ENCODE peak calls at places on chromosome 15, in ten cellular contexts. Y is esophagus squamous epithelium, S is NB4, N is tibial artery, B is fibroblast of the aortic adventitia, Z is lower leg skin, P is fibroblast of pulmonary artery, M is GM12864, C is A673, G is heart right ventricle. R is an unnamed sample.

GRCh38 chr15:42289166-42289565 is 15.9 kb upstream of the TMEM87A start:
- DNase-seq in N (no peak), Y (no peak), M (no peak), S (peak), P (no peak), C (no peak), Z (no peak), B (no peak), G (no peak), R (no peak)

GRCh38 chr15:70112018-70112395 is 14.3 kb upstream of the TLE3 start:
- DNase-seq in P (no peak), S (peak), B (no peak), C (no peak), G (no peak), Z (no peak), Y (no peak), M (no peak), N (no peak), R (no peak)

GRCh38 chr15:99976811-99977271 is 243.6 kb upstream of the LYSMD4 start:
- DNase-seq in B (peak), Z (no peak), N (no peak), C (no peak), Y (no peak), P (peak), G (no peak), M (no peak), S (peak), R (peak)

GRCh38 chr15:37789881-37790280 is 144.6 kb upstream of the TMCO5A start:
- DNase-seq in N (no peak), M (no peak), B (peak), G (no peak), Y (no peak), Z (no peak), P (peak), C (no peak), S (no peak), R (peak)

GRCh38 chr15:52309154-52309548 is 13.5 kb upstream of the MYO5C start:
- DNase-seq in P (no peak), B (no peak), M (peak), G (no peak), Z (no peak), S (no peak), C (no peak), Y (no peak), N (no peak), R (no peak)

GRCh38 chr15:50113187-50113505 is 5.9 kb downstream of the ATP8B4 start:
- DNase-seq in Z (no peak), G (no peak), P (no peak), B (no peak), M (no peak), C (no peak), S (peak), N (no peak), Y (no peak), R (no peak)

GRCh38 chr15:50228866-50229265 is 36.7 kb downstream of the HDC start:
- DNase-seq in P (no peak), Y (no peak), N (no peak), Z (no peak), S (no peak), B (no peak), M (no peak), C (no peak), G (no peak), R (no peak)

GRCh38 chr15:95591270-95591669 is 739.2 kb upstream of the NR2F2 start:
- DNase-seq in S (no peak), M (no peak), N (no peak), G (no peak), P (no peak), C (no peak), Y (no peak), B (no peak), Z (no peak), R (no peak)

GRCh38 chr15:35858707-35859106 is 312.7 kb upstream of the DPH6 start:
- DNase-seq in Z (no peak), P (peak), S (no peak), M (no peak), Y (no peak), G (no peak), N (no peak), B (peak), C (no peak), R (no peak)

GRCh38 chr15:74316116-74316515 is 51.3 kb downstream of the CYP11A1 start:
- DNase-seq in S (peak), C (no peak), G (peak), M (no peak), P (no peak), B (no peak), Z (no peak), N (no peak), Y (no peak), R (no peak)

GRCh38 chr15:55108858-55109518 is 87.8 kb downstream of the RSL24D1 start:
- DNase-seq in N (peak), S (peak), C (peak), B (peak), M (peak), P (peak), Z (peak), Y (no peak), G (peak), R (peak)

GRCh38 chr15:36401586-36401966 is 177.8 kb upstream of the CDIN1 start:
- DNase-seq in G (no peak), C (no peak), S (no peak), B (peak), N (no peak), P (peak), Z (no peak), M (no peak), Y (no peak), R (no peak)

GRCh38 chr15:78034495-78035191 is 42.9 kb downstream of the TBC1D2B start:
- DNase-seq in C (no peak), Y (no peak), Z (peak), P (no peak), M (peak), B (no peak), S (peak), G (no peak), N (no peak), R (no peak)

GRCh38 chr15:24916305-24917009 is 38.3 kb upstream of the SNRPN start:
- DNase-seq in N (no peak), Z (no peak), G (no peak), B (no peak), M (no peak), P (no peak), Y (no peak), C (no peak), S (peak), R (no peak)

GRCh38 chr15:94061041-94061440 is 170.3 kb upstream of the MCTP2 start:
- DNase-seq in Y (no peak), B (no peak), N (no peak), S (no peak), P (no peak), Z (no peak), C (no peak), G (no peak), M (no peak), R (peak)

GRCh38 chr15:44094776-44095175 is 100.3 kb downstream of the FRMD5 start:
- DNase-seq in S (no peak), P (no peak), N (no peak), C (peak), M (no peak), G (no peak), Z (no peak), B (peak), Y (no peak), R (no peak)

GRCh38 chr15:85624241-85624855 is 170.4 kb downstream of the KLHL25 start:
- DNase-seq in P (peak), Z (no peak), M (no peak), C (no peak), G (no peak), Y (no peak), S (peak), B (peak), N (no peak), R (peak)

GRCh38 chr15:90869601-90870353 is 1.4 kb downstream of the FURIN start:
- DNase-seq in M (no peak), B (peak), Y (no peak), P (peak), C (peak), G (peak), Z (peak), N (peak), S (peak), R (peak)
- H3K4me3 ChIP-seq in M (no peak), B (peak), Y (no peak), P (peak), C (no peak), G (peak), Z (no peak), N (peak), S (peak), R (no peak)

GRCh38 chr15:68552344-68552743 is 26.4 kb upstream of the CORO2B start:
- DNase-seq in Z (peak), M (no peak), G (no peak), C (no peak), B (no peak), N (no peak), P (no peak), S (no peak), Y (no peak), R (no peak)
- TF ChIP-seq CTCF in Z (no peak), M (no peak), G (no peak), C (no peak), B (no peak), N (no peak), P (no peak), S (no peak), Y (no peak), R (no peak)

DNA sequence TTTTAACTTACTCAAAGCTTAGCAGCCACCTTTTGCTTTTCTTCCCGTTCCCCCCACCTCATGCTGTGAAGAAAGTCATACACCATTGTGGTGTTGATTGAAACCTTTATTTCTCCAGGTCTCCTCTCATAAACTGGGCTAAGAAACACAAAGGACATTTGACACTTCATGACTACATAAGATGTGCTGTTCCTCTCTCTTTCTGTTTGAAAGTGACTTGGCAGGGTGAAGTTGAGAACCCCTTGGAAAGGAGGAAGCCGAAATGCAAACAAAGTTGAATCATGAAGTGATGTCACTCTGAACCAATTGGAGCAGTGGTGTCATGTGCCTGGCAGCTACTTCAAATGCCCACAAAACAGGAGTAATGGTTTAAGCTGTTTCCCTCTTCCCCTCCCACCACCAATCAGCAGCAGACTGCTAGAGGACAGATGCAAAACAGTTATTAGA is 174.7 kb downstream of the IGF1R start:
- DNase-seq in G (no peak), S (peak), M (no peak), Z (no peak), Y (no peak), P (peak), B (peak), N (no peak), C (peak), R (peak)
- H3K4me3 ChIP-seq in G (no peak), S (no peak), M (no peak), Z (no peak), Y (no peak), P (no peak), B (no peak), N (no peak), C (no peak), R (peak)

GRCh38 chr15:66704783-66705113 is 2.7 kb downstream of the SMAD6 start:
- DNase-seq in P (no peak), B (no peak), G (no peak), M (no peak), S (no peak), Z (no peak), C (no peak), N (no peak), Y (no peak), R (no peak)

GRCh38 chr15:66707310-66708160 is 5.5 kb downstream of the SMAD6 start:
- DNase-seq in Y (no peak), P (peak), Z (no peak), C (peak), N (peak), B (peak), G (peak), S (no peak), M (no peak), R (peak)

GRCh38 chr15:66705277-66705927 is 3.4 kb downstream of the SMAD6 start:
- DNase-seq in Z (no peak), B (no peak), C (no peak), M (no peak), P (no peak), Y (no peak), G (no peak), S (no peak), N (no peak), R (no peak)

GRCh38 chr15:66706840-66707239 is 4.8 kb downstream of the SMAD6 start:
- DNase-seq in N (no peak), C (no peak), Y (no peak), M (no peak), P (no peak), G (no peak), S (no peak), Z (no peak), B (no peak), R (no peak)

DNA sequence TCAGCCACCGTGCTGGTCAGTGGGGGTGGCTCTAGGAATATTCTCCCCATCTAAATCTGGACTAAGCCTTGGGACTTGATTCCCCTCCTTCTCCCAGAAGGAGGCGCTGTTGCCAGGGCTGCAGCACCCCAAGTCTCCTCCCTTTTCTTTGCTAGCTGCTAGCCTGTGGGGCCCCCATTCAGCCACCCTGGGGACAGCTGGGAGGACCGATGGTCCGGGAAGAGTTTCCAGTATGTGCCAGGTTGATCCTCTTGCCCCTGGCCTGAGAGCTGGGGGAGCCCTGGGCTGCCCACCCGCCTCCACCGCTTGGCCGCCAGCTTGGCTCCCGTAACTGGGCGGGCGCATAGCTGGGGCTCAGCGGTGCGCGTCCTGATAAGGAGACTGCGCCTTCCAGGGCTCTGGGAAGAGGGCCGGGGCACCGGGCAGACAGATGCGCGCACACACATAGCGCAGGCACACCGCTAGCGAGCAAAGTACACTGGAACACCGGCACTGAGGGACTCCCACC is 4.2 kb downstream of the SMAD6 start:
- DNase-seq in B (peak), Z (no peak), Y (no peak), P (peak), M (no peak), N (peak), G (peak), C (peak), S (no peak), R (no peak)
- TF ChIP-seq CTCF in B (peak), Z (no peak), Y (no peak), P (peak), M (peak), N (no peak), G (peak), C (peak), S (peak), R (peak)

DNA sequence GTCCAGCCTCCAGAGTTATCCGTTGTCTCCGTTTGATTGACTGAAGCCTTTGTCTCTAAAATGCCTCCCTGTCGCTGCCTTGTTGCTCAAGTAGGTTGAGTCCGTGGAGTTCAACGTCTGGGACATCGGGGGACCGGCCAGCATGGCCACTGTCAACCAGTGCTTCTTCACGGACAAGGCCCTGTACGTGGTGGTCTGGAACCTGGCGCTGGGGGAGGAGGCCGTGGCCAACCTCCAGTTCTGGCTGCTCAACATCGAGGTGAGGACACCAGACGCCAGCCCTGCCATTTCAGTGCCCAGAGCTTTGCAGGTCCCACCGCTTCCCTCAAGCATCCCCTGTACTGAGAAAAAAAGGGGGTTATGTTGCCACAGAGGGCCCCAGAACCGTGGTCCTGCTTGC is 105.6 kb downstream of the LRRK1 start:
- DNase-seq in P (no peak), Y (no peak), S (no peak), N (peak), G (no peak), M (no peak), C (no peak), B (no peak), Z (peak), R (no peak)
- H3K4me3 ChIP-seq in P (no peak), Y (no peak), S (no peak), N (no peak), G (no peak), M (no peak), C (no peak), B (no peak), Z (no peak), R (no peak)

GRCh38 chr15:90603893-90604292 is 74.2 kb downstream of the CRTC3 start:
- DNase-seq in S (peak), P (peak), C (peak), Y (no peak), B (peak), Z (no peak), N (no peak), M (no peak), G (peak), R (peak)
- TF ChIP-seq CTCF in S (peak), P (peak), C (peak), Y (peak), B (peak), Z (no peak), N (no peak), M (peak), G (peak), R (peak)